ENCODE peak calls at places on chromosome X, in nine cellular contexts. H, O, N, Y, U, T, D, K and F are unnamed samples.
A peak's percentile ranks its signal among the peaks of the same experiment; 100 is the strongest.

GRCh38 chrX:151631822-151632221 is 63.4 kb upstream of the PRRG3 start:
- DNase-seq in N (no peak), U (no peak), H (no peak), K (no peak), O (no peak), Y (no peak), D (no peak), T (no peak), F (no peak)

GRCh38 chrX:91414710-91415109 is 19.9 kb upstream of the PABPC5 start:
- DNase-seq in Y (no peak), N (no peak), K (no peak), O (no peak), H (no peak), D (no peak), U (no peak), T (no peak), F (no peak)

GRCh38 chrX:119411959-119412358 is 12.8 kb downstream of the SLC25A43 start:
- DNase-seq in T (no peak), O (no peak), Y (no peak), N (no peak), K (no peak), D (no peak), U (no peak), H (no peak), F (no peak)

GRCh38 chrX:39836802-39837420 is 260.8 kb downstream of the BCOR start:
- DNase-seq in U (no peak), N (no peak), H (no peak), K (no peak), O (no peak), D (no peak), T (no peak), Y (no peak), F (no peak)

GRCh38 chrX:1452497-1453389 is at the start of gene ASMTL:
- DNase-seq in T (peak; percentile 98), H (peak; percentile 99), Y (peak; percentile 100), K (peak; percentile 99), U (peak; percentile 100), N (peak; percentile 100), D (peak; percentile 91), O (peak; percentile 97), F (peak; percentile 100)

GRCh38 chrX:131747173-131747572 is 203.3 kb downstream of the OR13H1 start:
- DNase-seq in O (no peak), K (no peak), T (peak; percentile 80), U (peak; percentile 60), H (peak; percentile 75), N (no peak), D (peak; percentile 16), Y (no peak), F (no peak)

GRCh38 chrX:68929332-68930150 is 100.7 kb downstream of the EFNB1 start:
- DNase-seq in U (no peak), O (peak; percentile 17), Y (no peak), T (no peak), H (peak; percentile 49), D (peak; percentile 94), K (peak; percentile 41), N (no peak), F (no peak)

GRCh38 chrX:119655125-119655524 is 37.8 kb downstream of the SEPTIN6 start:
- DNase-seq in D (peak; percentile 55), K (peak; percentile 78), Y (peak; percentile 67), U (peak; percentile 53), N (peak; percentile 53), T (no peak), O (no peak), H (peak; percentile 53), F (no peak)

GRCh38 chrX:22628275-22628674 is 355.6 kb downstream of the CBLL2 start:
- DNase-seq in Y (no peak), D (no peak), T (no peak), K (no peak), U (no peak), N (no peak), H (no peak), O (no peak), F (no peak)

GRCh38 chrX:46626566-46626965 is 53.0 kb downstream of the CHST7 start:
- DNase-seq in U (no peak), H (no peak), N (no peak), O (no peak), K (no peak), T (peak; percentile 88), Y (no peak), D (no peak), F (no peak)

GRCh38 chrX:64206556-64207162 is 1.2 kb upstream of the AMER1 start:
- DNase-seq in O (no peak), Y (no peak), D (no peak), K (no peak), H (peak; percentile 0), N (no peak), T (no peak), U (no peak), F (peak; percentile 49)

GRCh38 chrX:18676470-18676869 is 4.6 kb upstream of the RS1 start:
- DNase-seq in K (no peak), U (no peak), H (no peak), T (no peak), D (no peak), O (no peak), Y (no peak), N (no peak), F (no peak)

GRCh38 chrX:129522184-129523059 is 868 bp downstream of the SMARCA1 start:
- DNase-seq in D (peak; percentile 90), U (no peak), T (no peak), N (no peak), Y (no peak), O (peak; percentile 47), K (peak; percentile 55), H (peak; percentile 35), F (peak; percentile 41)

GRCh38 chrX:8749697-8750096 is 17.8 kb upstream of the ANOS1 start:
- DNase-seq in H (no peak), T (no peak), K (no peak), O (no peak), N (no peak), Y (no peak), D (no peak), U (no peak), F (no peak)

GRCh38 chrX:105821471-105822081 is 763 bp upstream of the NRK start:
- DNase-seq in T (no peak), U (no peak), K (no peak), Y (no peak), H (no peak), O (no peak), D (no peak), N (no peak), F (no peak)

GRCh38 chrX:20680998-20681397 is 414.3 kb upstream of the RPS6KA3 start:
- DNase-seq in H (no peak), T (no peak), K (no peak), U (no peak), O (no peak), Y (no peak), D (no peak), N (no peak), F (no peak)

GRCh38 chrX:13666836-13667235 is 13.9 kb downstream of the TCEANC start:
- DNase-seq in U (no peak), D (no peak), T (no peak), N (no peak), K (no peak), H (no peak), O (peak; percentile 14), Y (no peak), F (no peak)

GRCh38 chrX:102067966-102068723 is 57.3 kb upstream of the TCEAL2 start:
- DNase-seq in K (peak; percentile 19), N (no peak), H (peak; percentile 0), D (peak; percentile 16), Y (no peak), U (peak; percentile 4), O (peak; percentile 0), T (peak; percentile 10), F (no peak)

GRCh38 chrX:15749642-15750610 is 11.9 kb downstream of the CA5B start:
- DNase-seq in N (no peak), U (no peak), H (no peak), K (peak; percentile 28), Y (no peak), O (peak; percentile 39), T (peak; percentile 60), D (peak; percentile 69), F (peak; percentile 59)

GRCh38 chrX:1673337-1673736 is 58.5 kb downstream of the ASMT start:
- DNase-seq in O (no peak), U (peak; percentile 17), N (peak; percentile 78), Y (peak; percentile 64), D (peak; percentile 46), K (no peak), H (peak; percentile 39), T (peak; percentile 34), F (no peak)

GRCh38 chrX:40176256-40176978 is 78.7 kb upstream of the BCOR start:
- DNase-seq in T (peak; percentile 61), H (no peak), K (peak; percentile 12), D (peak; percentile 47), O (peak; percentile 27), U (peak; percentile 55), Y (peak; percentile 87), N (peak; percentile 84), F (peak; percentile 83)

GRCh38 chrX:74138943-74139342 is 165.0 kb upstream of the ZCCHC13 start:
- DNase-seq in T (no peak), U (no peak), Y (no peak), O (no peak), H (no peak), K (no peak), N (no peak), D (no peak), F (no peak)

GRCh38 chrX:57587607-57588006 is 4.2 kb upstream of the ZXDB start:
- DNase-seq in Y (no peak), O (no peak), D (no peak), T (no peak), H (no peak), K (no peak), U (no peak), N (no peak), F (no peak)

GRCh38 chrX:134849390-134849789 is 141.4 kb upstream of the SMIM10 start:
- DNase-seq in T (no peak), D (peak; percentile 76), O (peak; percentile 1), Y (no peak), U (no peak), N (no peak), H (peak; percentile 13), K (peak; percentile 31), F (no peak)

GRCh38 chrX:12372111-12372510 is 233.8 kb downstream of the FRMPD4 start:
- DNase-seq in Y (no peak), T (no peak), D (peak; percentile 88), O (no peak), H (no peak), N (no peak), U (no peak), K (no peak), F (no peak)

GRCh38 chrX:65009459-65009858 is 33.2 kb upstream of the ZC4H2 start:
- DNase-seq in D (no peak), K (no peak), Y (no peak), N (no peak), T (no peak), U (no peak), O (no peak), H (no peak), F (no peak)